ENCODE peak calls at places on chromosomes 7 and 10, in six cellular contexts. U is GM04503; Y is natural killer cell; E is H4; V is skeletal muscle cell; I is stimulated activated CD8-positive, alpha-beta memory T cell treated with anti-CD3 and anti-CD28 coated beads, Interleukin-4, amount 100 ng/mL, for 24 hours. J is an unnamed sample.

GRCh38 chr10:69839696-69840345 is 38.1 kb downstream of the COL13A1 start:
- DNase-seq in U (no peak), Y (no peak), E (peak), V (no peak), I (no peak), J (no peak)

GRCh38 chr7:55050286-55050685 is 31.5 kb downstream of the EGFR start:
- DNase-seq in U (no peak), Y (no peak), E (no peak), V (no peak), I (no peak), J (no peak)

GRCh38 chr10:13994932-13995331 is 335.8 kb downstream of the FRMD4A start:
- DNase-seq in U (no peak), Y (no peak), E (no peak), V (no peak), I (no peak), J (no peak)

GRCh38 chr7:70505468-70505867 is 626.5 kb upstream of the GALNT17 start:
- DNase-seq in U (no peak), Y (no peak), E (no peak), V (no peak), I (no peak), J (no peak)

GRCh38 chr7:1455241-1455939 is 3.9 kb downstream of the MICALL2 start:
- DNase-seq in U (no peak), Y (no peak), E (no peak), V (no peak), I (no peak), J (no peak)

GRCh38 chr10:112227331-112227961 is 43.9 kb upstream of the GPAM start:
- DNase-seq in U (peak), Y (no peak), E (peak), V (peak), I (no peak), J (no peak)

GRCh38 chr7:32536585-32536984 is 41.3 kb downstream of the AVL9 start:
- DNase-seq in U (peak), Y (no peak), E (peak), V (peak), I (no peak), J (peak)

GRCh38 chr7:124130-124949 is 68.0 kb upstream of the FAM20C start:
- DNase-seq in U (no peak), Y (no peak), E (no peak), V (no peak), I (no peak), J (no peak)

GRCh38 chr10:94403823-94404228 is 1.5 kb downstream of the TBC1D12 start:
- DNase-seq in U (no peak), Y (no peak), E (no peak), V (no peak), I (no peak), J (peak)

GRCh38 chr7:142413280-142414000 is 155.6 kb upstream of the PRSS58 start:
- DNase-seq in U (no peak), Y (no peak), E (no peak), V (no peak), I (no peak), J (no peak)

GRCh38 chr10:48287417-48288391 is 13.2 kb upstream of the FRMPD2 start:
- DNase-seq in U (no peak), Y (no peak), E (no peak), V (no peak), I (no peak), J (no peak)

GRCh38 chr7:88614736-88615135 is 144.8 kb upstream of the ZNF804B start:
- DNase-seq in U (no peak), Y (no peak), E (no peak), V (no peak), I (no peak), J (no peak)

GRCh38 chr10:27190508-27190907 is 35.4 kb downstream of the MASTL start:
- DNase-seq in U (no peak), Y (no peak), E (no peak), V (no peak), I (no peak), J (no peak)

GRCh38 chr10:116878123-116878522 is 28.8 kb downstream of the ENO4 start:
- DNase-seq in U (no peak), Y (no peak), E (no peak), V (no peak), I (no peak), J (no peak)

GRCh38 chr7:27201231-27202017 is 1.5 kb upstream of the HOXA13 start:
- DNase-seq in U (no peak), Y (no peak), E (peak), V (no peak), I (no peak), J (no peak)

GRCh38 chr7:28102778-28103177 is 77.8 kb downstream of the JAZF1 start:
- DNase-seq in U (no peak), Y (no peak), E (peak), V (peak), I (no peak), J (peak)

GRCh38 chr7:369981-370621 is 80.1 kb downstream of the FOXL3 start:
- DNase-seq in U (no peak), Y (no peak), E (no peak), V (no peak), I (no peak), J (no peak)

GRCh38 chr10:8312079-8312478 is 257.6 kb downstream of the GATA3 start:
- DNase-seq in U (no peak), Y (no peak), E (no peak), V (no peak), I (no peak), J (no peak)

GRCh38 chr10:11236234-11236633 is 218.6 kb downstream of the CELF2 start:
- DNase-seq in U (no peak), Y (no peak), E (no peak), V (no peak), I (no peak), J (no peak)

GRCh38 chr7:69208848-69209247 is 389.4 kb upstream of the AUTS2 start:
- DNase-seq in U (no peak), Y (no peak), E (no peak), V (no peak), I (no peak), J (no peak)

GRCh38 chr10:70321897-70322890 is 38.4 kb upstream of the NPFFR1 start:
- DNase-seq in U (no peak), Y (no peak), E (no peak), V (no peak), I (no peak), J (no peak)

GRCh38 chr10:12629767-12630165 is 280.4 kb downstream of the CAMK1D start:
- DNase-seq in U (no peak), Y (no peak), E (no peak), V (no peak), I (no peak), J (no peak)

GRCh38 chr7:7177044-7177517 is 5.3 kb upstream of the C1GALT1 start:
- DNase-seq in U (no peak), Y (no peak), E (peak), V (peak), I (no peak), J (peak)

GRCh38 chr7:36315309-36315948 is 74.2 kb upstream of the ANLN start:
- DNase-seq in U (no peak), Y (no peak), E (peak), V (no peak), I (no peak), J (no peak)

GRCh38 chr10:91820144-91820543 is 21.9 kb downstream of the TNKS2 start:
- DNase-seq in U (no peak), Y (no peak), E (no peak), V (no peak), I (no peak), J (no peak)

GRCh38 chr7:45973725-45974532 is 52.9 kb upstream of the IGFBP3 start:
- DNase-seq in U (no peak), Y (no peak), E (peak), V (peak), I (no peak), J (no peak)

GRCh38 chr7:22884911-22885823 is 62.5 kb upstream of the TOMM7 start:
- DNase-seq in U (no peak), Y (no peak), E (no peak), V (no peak), I (no peak), J (no peak)

GRCh38 chr7:90595801-90596683 is at the start of gene CDK14:
- DNase-seq in U (no peak), Y (peak), E (peak), V (no peak), I (no peak), J (no peak)

GRCh38 chr7:155007947-155008346 is 5.0 kb upstream of the PAXIP1 start:
- DNase-seq in U (no peak), Y (no peak), E (no peak), V (no peak), I (no peak), J (peak)

GRCh38 chr7:156751319-156751718 is 110.7 kb downstream of the RNF32 start:
- DNase-seq in U (peak), Y (no peak), E (peak), V (peak), I (no peak), J (peak)

GRCh38 chr7:67438913-67439312 is 442.3 kb downstream of the TYW1 start:
- DNase-seq in U (no peak), Y (no peak), E (no peak), V (no peak), I (no peak), J (no peak)

GRCh38 chr10:46553238-46554049 is 3.0 kb downstream of the GPRIN2 start:
- DNase-seq in U (no peak), Y (no peak), E (no peak), V (no peak), I (no peak), J (no peak)

GRCh38 chr7:128743112-128743772 is 4.1 kb downstream of the CALU start:
- DNase-seq in U (no peak), Y (no peak), E (no peak), V (no peak), I (no peak), J (no peak)

J was measured in RKO.